ENCODE peak calls at places on chromosomes 7 and 10, in six cellular contexts. D, W, T, K, O and Y are unnamed samples.

GRCh38 chr10:96511044-96511945 is 2.4 kb downstream of the TLL2 start:
- DNase-seq in D (no peak), W (peak), T (peak), K (peak), O (no peak), Y (no peak)

GRCh38 chr10:4136121-4136520 is 351.1 kb upstream of the KLF6 start:
- DNase-seq in D (no peak), W (no peak), T (no peak), K (no peak), O (no peak), Y (no peak)

GRCh38 chr7:87144173-87144657 is 8.0 kb upstream of the DMTF1 start:
- DNase-seq in D (no peak), W (no peak), T (no peak), K (peak), O (no peak), Y (no peak)

GRCh38 chr10:1020966-1021365 is 4.7 kb downstream of the IDI2 start:
- DNase-seq in D (no peak), W (no peak), T (no peak), K (no peak), O (no peak), Y (no peak)

GRCh38 chr10:31706921-31707571 is 221.6 kb downstream of the ARHGAP12 start:
- DNase-seq in D (no peak), W (no peak), T (no peak), K (no peak), O (no peak), Y (no peak)

GRCh38 chr7:27123021-27123476 is 7.5 kb downstream of the HOXA4 start:
- DNase-seq in D (no peak), W (no peak), T (no peak), K (no peak), O (no peak), Y (no peak)

GRCh38 chr10:50224330-50224952 is 26.9 kb downstream of the ASAH2 start:
- DNase-seq in D (no peak), W (peak), T (peak), K (peak), O (peak), Y (peak)

GRCh38 chr10:44008270-44008916 is 359.7 kb upstream of the ZNF32 start:
- DNase-seq in D (no peak), W (no peak), T (no peak), K (no peak), O (peak), Y (no peak)

GRCh38 chr7:17599733-17600685 is 301.6 kb downstream of the AHR start:
- DNase-seq in D (no peak), W (no peak), T (no peak), K (no peak), O (peak), Y (no peak)